ENCODE peak calls at places on chromosomes 11 and 22, in six cellular contexts. One of them, this sample, is unnamed.

GRCh38 chr11:128057786-128058395 is 529.5 kb downstream of the ETS1 start:
- DNase-seq in HL-60: no peak
- DNase-seq in heart right ventricle: no peak
- DNase-seq in GM23338: no peak
- DNase-seq in tibial artery: no peak
- DNase-seq in endothelial cell of umbilical vein: peak; percentile 25
- DNase-seq in this sample: no peak

GRCh38 chr11:122853971-122854446 is 15.7 kb downstream of the CRTAM start:
- DNase-seq in HL-60: peak; percentile 64
- DNase-seq in heart right ventricle: no peak
- DNase-seq in GM23338: peak; percentile 92
- DNase-seq in tibial artery: peak; percentile 30
- DNase-seq in endothelial cell of umbilical vein: peak; percentile 78
- DNase-seq in this sample: no peak

GRCh38 chr22:50443801-50444625 is 30.8 kb downstream of the SBF1 start:
- DNase-seq in HL-60: no peak
- DNase-seq in heart right ventricle: peak; percentile 16
- DNase-seq in GM23338: no peak
- DNase-seq in tibial artery: no peak
- DNase-seq in endothelial cell of umbilical vein: no peak
- DNase-seq in this sample: no peak

GRCh38 chr11:121344824-121345223 is 52.3 kb downstream of the SC5D start:
- DNase-seq in HL-60: no peak
- DNase-seq in heart right ventricle: no peak
- DNase-seq in GM23338: no peak
- DNase-seq in tibial artery: no peak
- DNase-seq in endothelial cell of umbilical vein: no peak
- DNase-seq in this sample: no peak

GRCh38 chr22:23684051-23684450 is 6.8 kb upstream of the RGL4 start:
- DNase-seq in HL-60: no peak
- DNase-seq in heart right ventricle: no peak
- DNase-seq in GM23338: no peak
- DNase-seq in tibial artery: no peak
- DNase-seq in endothelial cell of umbilical vein: no peak
- DNase-seq in this sample: no peak

GRCh38 chr11:82906236-82906635 is 4.7 kb downstream of the DDIAS start:
- DNase-seq in HL-60: no peak
- DNase-seq in heart right ventricle: no peak
- DNase-seq in GM23338: peak; percentile 74
- DNase-seq in tibial artery: no peak
- DNase-seq in endothelial cell of umbilical vein: peak; percentile 68
- DNase-seq in this sample: no peak

GRCh38 chr11:84398017-84398626 is 1112.0 kb upstream of the CCDC90B start:
- DNase-seq in HL-60: no peak
- DNase-seq in heart right ventricle: no peak
- DNase-seq in GM23338: peak; percentile 56
- DNase-seq in tibial artery: no peak
- DNase-seq in endothelial cell of umbilical vein: no peak
- DNase-seq in this sample: no peak

GRCh38 chr22:32680277-32680676 is 121.2 kb upstream of the TIMP3 start:
- DNase-seq in HL-60: no peak
- DNase-seq in heart right ventricle: no peak
- DNase-seq in GM23338: no peak
- DNase-seq in tibial artery: no peak
- DNase-seq in endothelial cell of umbilical vein: no peak
- DNase-seq in this sample: no peak

GRCh38 chr22:35866646-35867045 is 149.0 kb downstream of the APOL5 start:
- DNase-seq in HL-60: no peak
- DNase-seq in heart right ventricle: no peak
- DNase-seq in GM23338: no peak
- DNase-seq in tibial artery: no peak
- DNase-seq in endothelial cell of umbilical vein: no peak
- DNase-seq in this sample: no peak

GRCh38 chr11:111694851-111695250 is 71.3 kb downstream of the PPP2R1B start:
- DNase-seq in HL-60: no peak
- DNase-seq in heart right ventricle: no peak
- DNase-seq in GM23338: no peak
- DNase-seq in tibial artery: no peak
- DNase-seq in endothelial cell of umbilical vein: peak; percentile 26
- DNase-seq in this sample: no peak

GRCh38 chr11:125091877-125092664 is 19.4 kb downstream of the TMEM218 start:
- DNase-seq in HL-60: no peak
- DNase-seq in heart right ventricle: no peak
- DNase-seq in GM23338: no peak
- DNase-seq in tibial artery: no peak
- DNase-seq in endothelial cell of umbilical vein: no peak
- DNase-seq in this sample: no peak

GRCh38 chr11:13346470-13346869 is 68.9 kb downstream of the BMAL1 start:
- DNase-seq in HL-60: no peak
- DNase-seq in heart right ventricle: no peak
- DNase-seq in GM23338: no peak
- DNase-seq in tibial artery: no peak
- DNase-seq in endothelial cell of umbilical vein: no peak
- DNase-seq in this sample: no peak

GRCh38 chr11:57647368-57647767 is 2.3 kb downstream of the YPEL4 start:
- DNase-seq in HL-60: no peak
- DNase-seq in heart right ventricle: no peak
- DNase-seq in GM23338: peak; percentile 59
- DNase-seq in tibial artery: no peak
- DNase-seq in endothelial cell of umbilical vein: no peak
- DNase-seq in this sample: no peak

GRCh38 chr11:1460396-1460795 is 26.2 kb downstream of the MOB2 start:
- DNase-seq in HL-60: no peak
- DNase-seq in heart right ventricle: no peak
- DNase-seq in GM23338: no peak
- DNase-seq in tibial artery: peak; percentile 70
- DNase-seq in endothelial cell of umbilical vein: no peak
- DNase-seq in this sample: no peak

GRCh38 chr11:113725411-113725810 is 19.3 kb upstream of the TMPRSS5 start:
- DNase-seq in HL-60: no peak
- DNase-seq in heart right ventricle: no peak
- DNase-seq in GM23338: no peak
- DNase-seq in tibial artery: no peak
- DNase-seq in endothelial cell of umbilical vein: no peak
- DNase-seq in this sample: no peak

GRCh38 chr11:12113294-12113693 is 2.9 kb downstream of the MICAL2 start:
- DNase-seq in HL-60: no peak
- DNase-seq in heart right ventricle: no peak
- DNase-seq in GM23338: no peak
- DNase-seq in tibial artery: no peak
- DNase-seq in endothelial cell of umbilical vein: no peak
- DNase-seq in this sample: no peak

GRCh38 chr11:103800406-103801114 is 235.9 kb upstream of the DDI1 start:
- DNase-seq in HL-60: no peak
- DNase-seq in heart right ventricle: no peak
- DNase-seq in GM23338: peak; percentile 35
- DNase-seq in tibial artery: peak; percentile 21
- DNase-seq in endothelial cell of umbilical vein: peak; percentile 47
- DNase-seq in this sample: no peak

GRCh38 chr22:23219787-23220484 is 39.6 kb downstream of the BCR start:
- DNase-seq in HL-60: peak; percentile 89
- DNase-seq in heart right ventricle: no peak
- DNase-seq in GM23338: no peak
- DNase-seq in tibial artery: no peak
- DNase-seq in endothelial cell of umbilical vein: peak; percentile 73
- DNase-seq in this sample: no peak

GRCh38 chr11:20429216-20429615 is 41.7 kb downstream of the PRMT3 start:
- DNase-seq in HL-60: no peak
- DNase-seq in heart right ventricle: no peak
- DNase-seq in GM23338: no peak
- DNase-seq in tibial artery: no peak
- DNase-seq in endothelial cell of umbilical vein: no peak
- DNase-seq in this sample: no peak

GRCh38 chr11:122642971-122643370 is 12.6 kb upstream of the UBASH3B start:
- DNase-seq in HL-60: no peak
- DNase-seq in heart right ventricle: no peak
- DNase-seq in GM23338: no peak
- DNase-seq in tibial artery: no peak
- DNase-seq in endothelial cell of umbilical vein: no peak
- DNase-seq in this sample: no peak

GRCh38 chr11:3014314-3014938 is 22.3 kb upstream of the NAP1L4 start:
- DNase-seq in HL-60: no peak
- DNase-seq in heart right ventricle: no peak
- DNase-seq in GM23338: no peak
- DNase-seq in tibial artery: no peak
- DNase-seq in endothelial cell of umbilical vein: no peak
- DNase-seq in this sample: no peak

GRCh38 chr11:2862395-2862949 is 23.1 kb downstream of the CDKN1C start:
- DNase-seq in HL-60: no peak
- DNase-seq in heart right ventricle: no peak
- DNase-seq in GM23338: peak; percentile 89
- DNase-seq in tibial artery: no peak
- DNase-seq in endothelial cell of umbilical vein: no peak
- DNase-seq in this sample: no peak

DNA sequence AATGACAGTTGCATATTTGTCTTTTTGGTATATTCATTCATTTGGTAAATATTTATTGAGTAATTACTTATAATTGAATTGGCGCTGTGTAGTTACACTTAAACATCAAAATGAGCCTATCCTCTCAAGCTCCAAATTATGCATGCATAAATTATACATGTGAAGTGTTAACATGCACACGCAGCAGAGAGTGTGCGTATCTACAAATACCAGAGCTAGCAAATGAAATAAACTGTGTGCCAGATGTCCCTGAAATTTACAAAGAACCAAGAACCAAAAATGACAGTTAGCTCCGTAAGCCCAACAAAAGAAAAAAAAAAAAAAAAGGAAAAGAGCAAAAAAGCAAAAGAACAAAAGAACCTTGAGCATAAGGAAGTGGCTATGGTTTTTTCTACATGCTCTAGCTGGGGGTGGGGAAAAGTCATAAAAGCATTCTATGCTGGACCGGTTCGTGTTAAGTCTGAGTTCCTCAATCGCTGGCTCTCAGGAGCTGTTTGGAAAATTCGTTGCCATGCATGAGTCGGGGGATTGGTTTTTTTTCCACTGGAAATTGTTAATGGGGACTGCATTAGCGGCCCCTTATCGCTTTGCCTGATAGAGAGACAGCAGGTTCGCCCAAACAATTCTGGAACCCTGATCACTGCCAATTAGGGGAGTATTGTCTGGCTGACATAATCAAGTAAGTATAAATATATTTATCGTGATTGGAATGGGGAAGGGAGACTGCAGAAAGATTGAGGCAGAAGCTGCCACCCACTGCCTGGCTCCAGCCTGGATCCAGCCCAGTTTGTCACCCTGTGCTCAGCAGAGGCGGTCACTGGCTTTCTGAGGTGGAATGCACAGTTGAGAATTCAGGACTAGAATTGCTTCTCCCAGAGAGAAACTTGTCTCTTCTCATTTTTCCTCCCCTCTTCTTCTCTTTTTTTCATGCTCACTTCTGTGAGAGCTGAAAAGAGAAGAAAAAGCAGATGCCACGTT is 25.6 kb downstream of the GRAP2 start:
- DNase-seq in HL-60: no peak
- DNase-seq in heart right ventricle: no peak
- DNase-seq in GM23338: no peak
- DNase-seq in tibial artery: no peak
- DNase-seq in endothelial cell of umbilical vein: no peak
- DNase-seq in this sample: no peak
- TF ChIP-seq CTCF in HL-60: no peak
- TF ChIP-seq CTCF in heart right ventricle: no peak
- TF ChIP-seq CTCF in GM23338: no peak
- TF ChIP-seq CTCF in tibial artery: no peak
- TF ChIP-seq CTCF in endothelial cell of umbilical vein: no peak
- TF ChIP-seq CTCF in this sample: no peak

GRCh38 chr11:118439656-118440055 is 3.4 kb downstream of the KMT2A start:
- DNase-seq in HL-60: no peak
- DNase-seq in heart right ventricle: no peak
- DNase-seq in GM23338: no peak
- DNase-seq in tibial artery: no peak
- DNase-seq in endothelial cell of umbilical vein: no peak
- DNase-seq in this sample: no peak
- H3K4me3 ChIP-seq in HL-60: no peak overlapping the region
- H3K4me3 ChIP-seq in heart right ventricle: no peak overlapping the region
- H3K4me3 ChIP-seq in GM23338: peak overlapping the region; percentile 77
- H3K4me3 ChIP-seq in tibial artery: no peak overlapping the region
- H3K4me3 ChIP-seq in endothelial cell of umbilical vein: no peak overlapping the region
- H3K4me3 ChIP-seq in this sample: no peak overlapping the region

DNA sequence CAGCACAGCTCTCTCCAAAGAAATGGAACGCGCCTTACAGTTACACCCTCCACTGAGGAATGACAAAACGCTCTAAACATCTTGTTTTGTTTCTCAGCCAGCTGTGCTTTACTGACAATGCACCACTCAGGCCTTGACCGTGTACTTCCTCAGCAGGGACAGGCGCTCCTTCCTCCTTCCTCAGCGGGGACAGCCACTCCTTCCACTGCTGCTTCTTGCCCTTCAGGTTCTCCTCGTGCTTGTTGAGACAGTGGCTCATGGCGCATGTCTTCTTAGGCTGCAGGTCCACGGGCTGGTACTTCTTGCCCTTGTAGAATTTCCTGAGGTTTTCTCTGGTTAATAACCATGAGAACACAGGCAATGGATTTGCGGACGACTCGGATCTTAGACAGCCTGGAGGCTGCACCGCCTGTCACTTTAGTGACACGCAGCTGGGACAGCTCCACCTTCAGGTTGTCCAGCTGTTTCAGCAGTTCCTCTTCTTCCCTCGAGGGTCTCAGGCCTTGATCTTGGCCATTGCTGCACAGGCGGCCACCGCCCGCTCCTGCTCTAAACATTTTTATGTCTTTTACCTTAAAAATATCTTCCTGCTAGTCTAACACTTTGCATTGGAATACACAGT is 613.8 kb downstream of the BRD1 start:
- DNase-seq in HL-60: no peak
- DNase-seq in heart right ventricle: no peak
- DNase-seq in GM23338: no peak
- DNase-seq in tibial artery: no peak
- DNase-seq in endothelial cell of umbilical vein: no peak
- DNase-seq in this sample: no peak
- TF ChIP-seq CTCF in HL-60: no peak
- TF ChIP-seq CTCF in heart right ventricle: no peak
- TF ChIP-seq CTCF in GM23338: no peak
- TF ChIP-seq CTCF in tibial artery: no peak
- TF ChIP-seq CTCF in endothelial cell of umbilical vein: no peak
- TF ChIP-seq CTCF in this sample: no peak

GRCh38 chr22:46579751-46580449 is 40.3 kb upstream of the GRAMD4 start:
- DNase-seq in HL-60: no peak
- DNase-seq in heart right ventricle: peak; percentile 17
- DNase-seq in GM23338: no peak
- DNase-seq in tibial artery: no peak
- DNase-seq in endothelial cell of umbilical vein: no peak
- DNase-seq in this sample: no peak

GRCh38 chr22:46578251-46578823 is 40.9 kb upstream of the CELSR1 start:
- DNase-seq in HL-60: no peak
- DNase-seq in heart right ventricle: peak; percentile 18
- DNase-seq in GM23338: no peak
- DNase-seq in tibial artery: no peak
- DNase-seq in endothelial cell of umbilical vein: no peak
- DNase-seq in this sample: no peak

GRCh38 chr22:46580940-46581579 is 39.1 kb upstream of the GRAMD4 start:
- DNase-seq in HL-60: no peak
- DNase-seq in heart right ventricle: no peak
- DNase-seq in GM23338: no peak
- DNase-seq in tibial artery: no peak
- DNase-seq in endothelial cell of umbilical vein: no peak
- DNase-seq in this sample: no peak

GRCh38 chr22:46577361-46578249 is 40.2 kb upstream of the CELSR1 start:
- DNase-seq in HL-60: no peak
- DNase-seq in heart right ventricle: peak; percentile 44
- DNase-seq in GM23338: no peak
- DNase-seq in tibial artery: no peak
- DNase-seq in endothelial cell of umbilical vein: no peak
- DNase-seq in this sample: no peak

GRCh38 chr22:46578824-46579561 is 41.2 kb upstream of the GRAMD4 start:
- DNase-seq in HL-60: no peak
- DNase-seq in heart right ventricle: peak; percentile 68
- DNase-seq in GM23338: no peak
- DNase-seq in tibial artery: peak; percentile 67
- DNase-seq in endothelial cell of umbilical vein: no peak
- DNase-seq in this sample: peak; percentile 79
- H3K4me3 ChIP-seq in HL-60: peak overlapping the region; percentile 71
- H3K4me3 ChIP-seq in heart right ventricle: peak overlapping the region; percentile 81
- H3K4me3 ChIP-seq in GM23338: no peak overlapping the region
- H3K4me3 ChIP-seq in tibial artery: no peak overlapping the region
- H3K4me3 ChIP-seq in endothelial cell of umbilical vein: no peak overlapping the region
- H3K4me3 ChIP-seq in this sample: peak overlapping the region; percentile 82

This sample was measured in gastrocnemius medialis.